ENCODE peak calls at places on chromosomes 1 and 21, in four cellular contexts. D is neural progenitor cell, L is cardiac muscle cell, C is psoas muscle. X is an unnamed sample.

GRCh38 chr1:26351591-26352337 is 2.2 kb downstream of the CRYBG2 start:
- DNase-seq in D (peak; percentile 72), L (no peak), C (no peak), X (no peak)

GRCh38 chr1:200279810-200280411 is 129.9 kb downstream of the ZNF281 start:
- DNase-seq in C (no peak), D (peak; percentile 72), L (peak; percentile 52), X (peak; percentile 64)

GRCh38 chr1:53541761-53542550 is 82.8 kb downstream of the DMRTB1 start:
- DNase-seq in L (peak; percentile 54), D (peak; percentile 54), C (peak; percentile 52), X (peak; percentile 37)

GRCh38 chr1:40185951-40186864 is 25.0 kb downstream of the RLF start:
- DNase-seq in D (no peak), C (no peak), L (no peak), X (no peak)

GRCh38 chr1:91742848-91743292 is 143.1 kb downstream of the TGFBR3 start:
- DNase-seq in L (no peak), C (peak; percentile 62), D (no peak), X (no peak)

GRCh38 chr1:8438449-8438848 is 120.5 kb downstream of the SLC45A1 start:
- DNase-seq in L (no peak), D (no peak), C (no peak), X (no peak)

GRCh38 chr1:19430121-19431068 is 54.9 kb downstream of the CAPZB start:
- DNase-seq in C (no peak), L (no peak), D (no peak), X (no peak)

GRCh38 chr1:47534040-47534328 is 96.1 kb downstream of the FOXD2 start:
- DNase-seq in L (no peak), D (no peak), C (no peak), X (no peak)

GRCh38 chr1:173867141-173867752 is 542 bp downstream of the GAS5 start:
- DNase-seq in D (peak; percentile 65), L (peak; percentile 68), C (no peak), X (no peak)

GRCh38 chr1:198494139-198494538 is 46.3 kb downstream of the ATP6V1G3 start:
- DNase-seq in C (no peak), D (no peak), L (no peak), X (no peak)

GRCh38 chr1:118298397-118298796 is 113.4 kb upstream of the SPAG17 start:
- DNase-seq in D (no peak), L (peak; percentile 71), C (peak; percentile 78), X (no peak)

GRCh38 chr1:157405662-157406061 is 146.7 kb downstream of the FCRL5 start:
- DNase-seq in D (no peak), C (no peak), L (no peak), X (no peak)

GRCh38 chr1:60470231-60470630 is 396.7 kb upstream of the C1orf87 start:
- DNase-seq in L (no peak), D (no peak), C (no peak), X (no peak)

GRCh38 chr1:156727914-156728598 is at the start of gene METTL25B:
- DNase-seq in C (peak; percentile 92), L (peak; percentile 87), D (peak; percentile 93), X (no peak)

GRCh38 chr1:155003227-155003765 is 694 bp downstream of the ZBTB7B start:
- DNase-seq in D (peak; percentile 62), L (peak; percentile 55), C (peak; percentile 77), X (no peak)

GRCh38 chr1:46053734-46054133 is 78.7 kb downstream of the PIK3R3 start:
- DNase-seq in C (no peak), D (no peak), L (no peak), X (no peak)

GRCh38 chr1:239700667-239701066 is 314.3 kb downstream of the CHRM3 start:
- DNase-seq in L (no peak), C (no peak), D (no peak), X (no peak)

GRCh38 chr1:231517076-231517475 is 11.4 kb upstream of the TSNAX start:
- DNase-seq in D (no peak), C (no peak), L (no peak), X (no peak)

GRCh38 chr1:101520302-101520701 is 283.5 kb downstream of the S1PR1 start:
- DNase-seq in D (peak; percentile 77), C (no peak), L (peak; percentile 65), X (peak; percentile 35)

GRCh38 chr21:15433091-15433490 is 296.7 kb upstream of the USP25 start:
- DNase-seq in D (peak; percentile 34), L (no peak), C (no peak), X (no peak)

GRCh38 chr1:115829023-115829674 is 11.8 kb downstream of the NHLH2 start:
- DNase-seq in D (no peak), L (no peak), C (no peak), X (no peak)

GRCh38 chr1:183403386-183403957 is 14.7 kb downstream of the NMNAT2 start:
- DNase-seq in D (peak; percentile 24), L (no peak), C (no peak), X (peak; percentile 39)

GRCh38 chr1:19327301-19327700 is 15.2 kb downstream of the SLC66A1 start:
- DNase-seq in C (no peak), D (no peak), L (no peak), X (no peak)

GRCh38 chr1:36884029-36884701 is 150.2 kb downstream of the GRIK3 start:
- DNase-seq in D (no peak), C (no peak), L (no peak), X (no peak)

GRCh38 chr1:200108659-200109058 is 81.1 kb downstream of the NR5A2 start:
- DNase-seq in L (no peak), C (no peak), D (no peak), X (no peak)

GRCh38 chr1:61980561-61980960 is 214.1 kb upstream of the L1TD1 start:
- DNase-seq in C (no peak), D (peak; percentile 42), L (no peak), X (no peak)

GRCh38 chr1:24954022-24954421 is 23.9 kb upstream of the RUNX3 start:
- DNase-seq in D (no peak), L (no peak), C (no peak), X (no peak)

GRCh38 chr21:31848339-31848985 is 24.4 kb upstream of the HUNK start:
- DNase-seq in D (no peak), L (no peak), C (no peak), X (no peak)

GRCh38 chr21:41481191-41481590 is 26.8 kb downstream of the TMPRSS2 start:
- DNase-seq in L (no peak), D (no peak), C (no peak), X (no peak)

GRCh38 chr21:46605759-46606426 is 1.0 kb upstream of the S100B start:
- DNase-seq in L (no peak), D (no peak), C (peak; percentile 63), X (no peak)

GRCh38 chr1:7296968-7297367 is 474.1 kb upstream of the VAMP3 start:
- DNase-seq in D (no peak), C (no peak), L (no peak), X (no peak)

GRCh38 chr1:162391790-162392563 is 10.4 kb downstream of the C1orf226 start:
- DNase-seq in L (peak; percentile 48), D (peak; percentile 81), C (no peak), X (no peak)

GRCh38 chr21:46093668-46094400 is 4.1 kb upstream of the COL6A2 start:
- DNase-seq in L (no peak), C (peak; percentile 49), D (no peak), X (no peak)

GRCh38 chr1:223031690-223032601 is 111.1 kb downstream of the TLR5 start:
- DNase-seq in L (no peak), C (peak; percentile 82), D (no peak), X (no peak)

GRCh38 chr1:201686709-201687455 is 142.1 kb upstream of the IPO9 start:
- DNase-seq in D (peak; percentile 29), L (no peak), C (no peak), X (no peak)

GRCh38 chr1:10267319-10267718 is 56.9 kb downstream of the KIF1B start:
- DNase-seq in C (no peak), L (no peak), D (no peak), X (no peak)

GRCh38 chr1:155307247-155307740 is 1.4 kb upstream of the FDPS start:
- DNase-seq in D (peak; percentile 69), C (no peak), L (peak; percentile 41), X (no peak)

GRCh38 chr1:8554956-8555534 is 237.1 kb downstream of the SLC45A1 start:
- DNase-seq in C (no peak), L (no peak), D (no peak), X (no peak)

GRCh38 chr1:145985502-145986439 is 10.6 kb downstream of the TXNIP start:
- DNase-seq in C (peak; percentile 89), D (no peak), L (peak; percentile 75), X (no peak)
- H3K4me3 ChIP-seq in C (peak overlapping the region; percentile 49), D (no peak overlapping the region), L (no peak overlapping the region), X (no peak overlapping the region)

DNA sequence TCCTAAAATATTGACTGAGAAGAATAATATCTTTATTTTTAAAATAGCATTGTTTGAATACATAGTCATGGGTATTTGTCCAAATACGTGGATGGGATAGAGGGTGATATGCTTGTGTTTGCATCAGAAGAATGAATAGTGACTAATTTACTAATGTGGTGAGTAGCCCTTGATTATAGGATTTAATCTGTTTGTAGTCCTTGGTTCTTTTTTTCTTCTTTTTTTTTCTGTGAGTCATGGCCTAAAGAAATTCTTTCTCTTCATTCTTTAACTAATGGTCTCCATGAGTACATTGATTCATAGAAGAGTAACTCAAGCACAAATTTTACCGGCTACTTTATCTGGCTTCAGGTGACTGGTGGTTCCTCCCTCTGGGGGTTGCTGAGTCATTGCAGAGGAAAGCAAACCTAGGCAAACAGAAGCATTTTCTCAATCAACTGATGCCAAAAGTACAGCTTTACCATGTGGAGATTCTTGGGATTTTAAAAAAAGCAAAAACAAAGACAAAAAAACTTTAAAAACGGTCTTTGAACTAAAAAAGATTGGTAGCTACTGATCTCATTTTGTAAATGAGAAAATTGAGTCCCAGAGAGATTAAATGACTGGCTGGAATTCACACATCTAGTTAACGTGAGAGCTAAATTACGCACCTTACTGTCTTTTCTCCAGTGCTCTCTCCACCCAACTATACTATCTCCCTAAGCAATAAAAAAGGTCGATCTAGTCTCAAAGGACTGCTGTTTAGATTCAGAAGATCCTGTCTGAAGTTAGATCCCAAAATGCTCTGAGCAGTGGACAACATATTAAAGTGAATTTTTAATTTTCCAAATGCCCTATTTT is 40.5 kb downstream of the AK5 start:
- DNase-seq in C (no peak), D (no peak), L (no peak), X (no peak)
- H3K27ac ChIP-seq in C (no peak overlapping the region), D (no peak overlapping the region), L (no peak overlapping the region), X (no peak overlapping the region)

GRCh38 chr1:229130028-229130668 is 140.8 kb upstream of the RAB4A start:
- DNase-seq in L (no peak), D (no peak), C (no peak), X (no peak)

GRCh38 chr1:229129306-229130027 is 141.4 kb upstream of the RAB4A start:
- DNase-seq in D (no peak), C (no peak), L (no peak), X (no peak)

GRCh38 chr1:229124471-229125198 is 146.3 kb upstream of the RAB4A start:
- DNase-seq in L (no peak), C (no peak), D (no peak), X (no peak)

GRCh38 chr1:229128209-229128608 is 142.7 kb upstream of the RAB4A start:
- DNase-seq in L (peak; percentile 40), C (no peak), D (no peak), X (no peak)

GRCh38 chr1:229127301-229127700 is 143.6 kb upstream of the RAB4A start:
- DNase-seq in C (no peak), D (no peak), L (no peak), X (no peak)
- H3K27me3 ChIP-seq in C (no peaks in the 10 kb centered on the region), D (no peaks in the 10 kb centered on the region), L (peaks cover 11% of the 10 kb centered on the region), X (no peaks in the 10 kb centered on the region)

DNA sequence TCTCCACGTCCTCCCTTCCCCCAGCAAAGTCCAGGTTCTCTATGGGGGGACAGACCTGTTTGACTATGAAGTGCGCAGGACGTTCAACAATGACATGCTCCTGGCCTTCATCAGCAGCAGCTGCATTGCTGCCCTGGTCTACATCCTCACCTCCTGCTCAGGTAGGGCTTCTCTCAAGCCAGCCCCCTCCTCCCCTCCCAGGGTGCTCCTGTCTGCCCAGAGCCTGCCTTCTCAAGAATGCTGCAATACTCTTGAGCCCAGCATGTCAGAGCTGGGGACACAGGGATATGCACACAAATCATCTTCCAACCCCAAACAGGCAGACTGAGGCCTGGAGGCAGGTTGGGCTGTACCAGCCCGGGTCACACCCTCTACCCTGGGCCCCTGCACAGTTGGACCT is 35.4 kb downstream of the DISP3 start:
- DNase-seq in L (no peak), D (no peak), C (no peak), X (no peak)
- H3K4me3 ChIP-seq in L (no peak overlapping the region), D (no peak overlapping the region), C (no peak overlapping the region), X (no peak overlapping the region)